ENCODE peak calls at places on chromosomes 5 and 9, in eight cellular contexts. O is IMR-90, W is neural progenitor cell, T is breast epithelium, H is fibroblast of mammary gland, Q is Peyer's patch, K is MM.1S, X is BJ. F is an unnamed sample.

GRCh38 chr9:77370064-77370463 is 192.7 kb downstream of the VPS13A start:
- DNase-seq in K (no peak), T (no peak), Q (no peak), H (no peak), X (no peak), O (no peak), W (no peak), F (no peak)

GRCh38 chr5:106964102-106964501 is 706.6 kb downstream of the EFNA5 start:
- DNase-seq in K (no peak), H (no peak), O (no peak), Q (no peak), W (no peak), X (no peak), T (no peak), F (peak)

GRCh38 chr5:7181841-7182240 is 214.1 kb upstream of the ADCY2 start:
- DNase-seq in K (no peak), W (no peak), X (no peak), T (no peak), O (no peak), H (no peak), Q (no peak), F (no peak)

GRCh38 chr5:172632346-172633092 is 8.5 kb upstream of the NEURL1B start:
- DNase-seq in Q (no peak), X (no peak), T (peak), O (no peak), H (no peak), W (no peak), K (no peak), F (no peak)

GRCh38 chr5:44603496-44604272 is 205.1 kb upstream of the MRPS30 start:
- DNase-seq in X (no peak), H (peak), W (peak), K (no peak), O (no peak), T (no peak), Q (no peak), F (no peak)

GRCh38 chr9:106643211-106643930 is 219.6 kb upstream of the ZNF462 start:
- DNase-seq in K (no peak), X (no peak), Q (no peak), T (no peak), H (no peak), O (no peak), W (no peak), F (no peak)

GRCh38 chr5:7622498-7622897 is 226.6 kb downstream of the ADCY2 start:
- DNase-seq in H (no peak), K (no peak), O (no peak), T (no peak), Q (no peak), X (no peak), W (no peak), F (no peak)

GRCh38 chr5:139644001-139644456 is 4.1 kb upstream of the CXXC5 start:
- DNase-seq in Q (peak), T (no peak), O (no peak), K (no peak), H (no peak), X (no peak), W (no peak), F (no peak)

GRCh38 chr5:170151105-170151831 is 45.6 kb downstream of the FOXI1 start:
- DNase-seq in W (no peak), H (peak), T (no peak), K (no peak), O (peak), Q (no peak), X (no peak), F (peak)

GRCh38 chr5:13601152-13601551 is 343.3 kb downstream of the DNAH5 start:
- DNase-seq in W (no peak), X (peak), K (no peak), O (peak), T (no peak), H (peak), Q (no peak), F (no peak)

GRCh38 chr9:70260606-70261005 is 1.8 kb downstream of the SMC5 start:
- DNase-seq in O (no peak), H (no peak), W (no peak), Q (no peak), X (no peak), T (no peak), K (no peak), F (no peak)

GRCh38 chr9:93677061-93677571 is 100.7 kb downstream of the PHF2 start:
- DNase-seq in H (no peak), X (no peak), T (peak), W (no peak), Q (peak), O (no peak), K (no peak), F (no peak)

GRCh38 chr5:449151-449550 is 6.2 kb downstream of the EXOC3 start:
- DNase-seq in K (no peak), O (no peak), Q (no peak), X (no peak), T (no peak), H (no peak), W (no peak), F (no peak)

GRCh38 chr5:446864-447263 is 3.9 kb downstream of the EXOC3 start:
- DNase-seq in W (peak), X (no peak), T (no peak), H (peak), Q (peak), K (peak), O (peak), F (peak)

GRCh38 chr5:447501-447900 is 4.5 kb downstream of the EXOC3 start:
- DNase-seq in X (no peak), O (no peak), H (no peak), K (no peak), T (no peak), Q (peak), W (no peak), F (no peak)

GRCh38 chr5:448766-449090 is 5.8 kb downstream of the EXOC3 start:
- DNase-seq in X (no peak), Q (no peak), H (no peak), T (no peak), K (no peak), O (no peak), W (no peak), F (no peak)

DNA sequence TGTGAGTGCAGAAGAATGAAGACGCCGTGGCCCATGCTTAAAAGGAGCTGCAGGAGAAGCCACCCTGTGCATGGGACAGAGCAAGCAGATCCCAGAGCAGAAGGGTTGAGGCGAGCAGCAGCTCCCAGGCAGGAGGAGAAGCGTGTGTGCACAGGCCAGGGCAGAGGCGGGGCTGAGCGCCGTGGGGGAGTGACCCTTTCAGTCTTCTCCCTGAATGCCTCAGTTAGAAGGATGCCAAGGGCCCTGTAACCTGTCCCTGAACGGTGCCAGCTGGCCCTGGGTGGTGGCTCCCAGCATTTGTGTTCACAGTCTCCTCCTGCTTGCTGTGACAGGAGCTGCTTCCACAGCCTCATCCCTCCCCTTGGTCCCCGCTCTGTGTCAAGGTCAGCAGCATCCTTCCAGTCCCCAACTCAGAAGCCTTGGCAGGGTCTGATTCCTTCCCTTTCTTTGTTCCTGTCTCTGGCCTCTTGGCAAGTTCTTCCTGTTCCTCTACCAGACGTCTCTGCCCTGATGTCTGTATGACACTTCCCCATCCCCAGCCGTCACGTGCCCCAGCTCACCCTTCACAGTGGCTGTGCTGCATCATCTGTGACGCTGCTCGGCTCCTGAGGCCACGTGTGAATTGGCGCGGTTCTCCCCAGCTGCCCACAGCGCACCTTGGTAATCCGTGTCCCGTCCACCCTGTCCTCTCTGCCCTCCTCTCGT is 5.2 kb downstream of the EXOC3 start:
- DNase-seq in K (no peak), Q (peak), H (no peak), T (no peak), O (no peak), W (no peak), X (no peak), F (no peak)
- TF ChIP-seq CTCF in K (no peak), Q (no peak), H (no peak), T (no peak), O (no peak), W (no peak), X (no peak), F (no peak)

GRCh38 chr5:141349917-141350619 is at the start of gene PCDHGB1:
- DNase-seq in T (no peak), H (peak), K (peak), Q (no peak), X (no peak), W (peak), O (peak), F (peak)
- H3K4me3 ChIP-seq in T (peak), H (peak), K (peak), Q (peak), X (peak), W (peak), O (peak), F (peak)

GRCh38 chr5:151223447-151224264 is at the start of gene CCDC69:
- DNase-seq in H (peak), Q (peak), O (peak), X (peak), T (peak), K (peak), W (peak), F (peak)
- TF ChIP-seq CTCF in H (peak), Q (peak), O (no peak), X (peak), T (no peak), K (peak), W (peak), F (peak)

GRCh38 chr5:98106116-98107088 is 667.1 kb upstream of the RGMB start:
- DNase-seq in K (no peak), H (peak), X (no peak), Q (no peak), W (no peak), O (peak), T (no peak), F (peak)

GRCh38 chr5:98103807-98104206 is 669.7 kb upstream of the RGMB start:
- DNase-seq in T (no peak), Q (no peak), X (no peak), H (no peak), O (no peak), K (no peak), W (no peak), F (no peak)

GRCh38 chr5:98102926-98103325 is 670.5 kb upstream of the RGMB start:
- DNase-seq in Q (no peak), X (no peak), O (peak), T (no peak), H (peak), K (no peak), W (no peak), F (no peak)

GRCh38 chr5:98105651-98106050 is 667.8 kb upstream of the RGMB start:
- DNase-seq in T (no peak), Q (no peak), K (no peak), O (no peak), H (no peak), X (no peak), W (no peak), F (no peak)

DNA sequence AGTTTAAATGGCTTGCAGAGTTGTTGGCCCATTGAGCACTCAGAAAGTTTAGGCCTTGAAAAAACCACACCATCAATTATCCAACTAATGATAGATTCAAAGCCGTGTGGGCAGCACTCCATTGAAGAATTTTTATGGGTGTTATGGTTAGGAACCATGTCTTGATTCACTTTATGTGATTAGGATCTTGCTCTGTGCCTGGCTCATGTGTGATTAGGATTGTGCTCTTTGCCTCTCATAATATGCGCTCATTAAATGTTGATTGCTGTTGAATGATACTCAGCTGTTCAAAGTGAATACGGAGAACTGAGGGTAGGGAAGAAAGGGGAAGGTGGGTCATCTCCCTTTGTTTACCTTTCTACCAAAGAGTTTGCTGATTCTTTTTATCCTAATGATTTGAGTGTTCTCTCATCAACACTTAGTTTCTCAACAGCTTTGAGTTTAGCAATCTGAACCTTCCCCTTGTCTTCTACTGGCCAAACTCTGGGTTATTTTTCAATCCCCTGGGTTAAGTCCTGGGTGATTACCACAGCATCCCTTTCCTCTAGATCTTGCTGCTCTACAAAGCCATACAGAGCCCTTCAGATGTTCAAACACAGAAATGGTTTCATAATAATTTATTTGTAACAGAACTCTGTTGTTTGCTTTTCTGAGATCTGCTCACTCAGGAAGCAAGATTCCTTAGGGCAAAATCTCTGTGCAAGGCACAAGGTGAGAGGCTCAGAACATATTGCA is 668.8 kb upstream of the RGMB start:
- DNase-seq in K (no peak), H (peak), X (no peak), Q (no peak), O (no peak), T (no peak), W (no peak), F (peak)
- H3K4me3 ChIP-seq in K (no peak), H (no peak), X (no peak), Q (no peak), O (no peak), T (no peak), W (no peak), F (no peak)

GRCh38 chr5:85249204-85249603 is 864.5 kb upstream of the EDIL3 start:
- DNase-seq in X (no peak), K (no peak), H (no peak), O (no peak), T (no peak), Q (no peak), W (no peak), F (no peak)
- TF ChIP-seq CTCF in X (no peak), K (no peak), H (no peak), O (no peak), T (no peak), Q (no peak), W (no peak), F (no peak)

GRCh38 chr5:32990593-32991415 is 279.7 kb downstream of the NPR3 start:
- DNase-seq in H (peak), X (no peak), Q (no peak), O (no peak), K (no peak), W (no peak), T (no peak), F (no peak)
- H3K4me3 ChIP-seq in H (no peak), X (no peak), Q (no peak), O (no peak), K (no peak), W (no peak), T (peak), F (no peak)